ENCODE peak calls at places on chromosomes 2 and 18, in eight cellular contexts. M is left ventricle myocardium inferior, O is kidney, S is fibroblast of lung, C is WERI-Rb-1, R is GM12865, Q is spleen, D is ascending aorta. W is an unnamed sample.
A peak's percentile ranks its signal among the peaks of the same experiment; 100 is the strongest.

GRCh38 chr18:50117876-50118275 is 77.1 kb downstream of the MYO5B start:
- DNase-seq in M (no peak), O (no peak), S (no peak), C (no peak), R (no peak), Q (no peak), D (no peak), W (no peak)

GRCh38 chr2:240622631-240623235 is 2.5 kb upstream of the GPR35 start:
- DNase-seq in M (peak; percentile 18), O (peak; percentile 82), S (peak; percentile 14), C (peak; percentile 13), R (no peak), Q (peak; percentile 83), D (peak; percentile 62), W (no peak)

GRCh38 chr2:25250331-25251031 is 82.1 kb upstream of the POMC start:
- DNase-seq in M (no peak), O (no peak), S (peak; percentile 53), C (no peak), R (no peak), Q (no peak), D (no peak), W (peak; percentile 89)

GRCh38 chr2:67782443-67782842 is 280.4 kb downstream of the C1D start:
- DNase-seq in M (no peak), O (no peak), S (peak; percentile 46), C (no peak), R (no peak), Q (no peak), D (no peak), W (peak; percentile 58)

GRCh38 chr2:200767111-200767885 is 44.4 kb upstream of the BZW1 start:
- DNase-seq in M (no peak), O (no peak), S (no peak), C (no peak), R (no peak), Q (no peak), D (no peak), W (no peak)

GRCh38 chr2:67400560-67401464 is 3.7 kb downstream of the ETAA1 start:
- DNase-seq in M (no peak), O (no peak), S (peak; percentile 81), C (no peak), R (no peak), Q (no peak), D (no peak), W (no peak)

GRCh38 chr2:182220318-182220717 is 206.5 kb downstream of the PDE1A start:
- DNase-seq in M (no peak), O (no peak), S (no peak), C (no peak), R (no peak), Q (no peak), D (no peak), W (no peak)

GRCh38 chr2:234955091-234955511 is 3.3 kb downstream of the SH3BP4 start:
- DNase-seq in M (no peak), O (no peak), S (no peak), C (no peak), R (no peak), Q (peak; percentile 56), D (no peak), W (no peak)

GRCh38 chr2:208415897-208416296 is 9.3 kb downstream of the PTH2R start:
- DNase-seq in M (no peak), O (no peak), S (no peak), C (no peak), R (peak; percentile 54), Q (no peak), D (no peak), W (no peak)

GRCh38 chr2:237558918-237559645 is 7.3 kb upstream of the PRLH start:
- DNase-seq in M (peak; percentile 68), O (peak; percentile 76), S (peak; percentile 89), C (no peak), R (no peak), Q (peak; percentile 46), D (peak; percentile 84), W (peak; percentile 93)

GRCh38 chr18:10558967-10559298 is 33.1 kb downstream of the NAPG start:
- DNase-seq in M (no peak), O (no peak), S (no peak), C (no peak), R (no peak), Q (no peak), D (no peak), W (no peak)

DNA sequence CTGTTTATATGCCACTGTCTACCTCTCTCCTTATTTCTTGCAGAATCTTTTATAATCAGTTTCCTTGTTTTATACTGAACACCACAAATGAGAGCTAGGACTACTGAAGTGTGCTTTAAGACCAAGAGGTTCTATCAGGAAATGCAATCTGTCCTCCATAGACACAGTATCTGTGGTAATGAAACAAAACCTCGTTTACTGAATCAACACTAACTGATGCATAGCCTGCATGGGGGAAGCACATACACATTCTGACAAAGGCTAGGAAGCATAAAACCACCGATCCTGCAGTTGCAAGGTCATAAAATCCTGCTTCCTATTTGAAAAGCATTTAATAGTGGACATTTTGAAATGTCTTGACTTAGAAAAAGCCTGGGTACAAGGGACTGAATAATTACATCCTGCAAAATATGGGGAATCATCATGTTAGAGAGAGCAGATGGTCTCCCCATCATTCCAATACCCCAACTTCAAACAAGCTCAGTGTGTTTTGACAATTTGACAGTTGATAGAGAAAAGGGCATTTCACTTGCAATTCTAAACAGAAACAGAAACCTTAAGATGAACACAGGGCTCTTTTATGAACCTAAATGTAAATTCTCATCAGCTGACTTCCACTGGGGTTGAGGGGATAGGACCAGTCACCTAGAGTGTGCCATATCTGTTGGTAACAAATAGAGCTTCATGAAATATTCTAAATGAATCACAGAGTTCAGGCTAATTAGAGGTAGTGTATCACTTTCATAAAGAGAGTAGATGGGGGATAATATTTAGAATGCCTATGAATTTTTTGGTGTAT is 1845.6 kb upstream of the PIK3C3 start:
- DNase-seq in M (no peak), O (no peak), S (no peak), C (no peak), R (peak; percentile 3), Q (no peak), D (no peak), W (no peak)
- H3K4me3 ChIP-seq in M (no peak overlapping the region), O (no peak overlapping the region), S (no peak overlapping the region), C (no peak overlapping the region), R (no peak overlapping the region), Q (no peak overlapping the region), D (no peak overlapping the region), W (no peak overlapping the region)

DNA sequence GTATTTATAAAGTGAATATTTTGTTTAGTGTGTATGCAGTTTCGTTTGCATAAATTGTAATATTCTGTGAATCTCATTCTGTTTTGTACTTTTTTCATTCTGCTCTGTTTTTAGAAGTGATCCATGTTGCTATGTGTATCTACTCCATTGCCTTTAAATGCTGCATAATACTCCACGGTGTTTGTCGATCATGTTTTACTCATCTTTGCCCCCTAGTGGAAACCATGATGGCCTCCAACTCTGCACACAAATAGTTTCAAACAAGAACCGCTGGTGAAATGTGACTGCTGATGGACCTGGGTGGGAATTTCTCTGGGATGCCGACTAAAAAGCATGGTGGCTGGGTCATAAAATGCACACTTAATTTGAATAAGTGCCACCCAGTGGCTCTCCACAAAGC is 32.0 kb upstream of the SKOR2 start:
- DNase-seq in M (no peak), O (no peak), S (peak; percentile 17), C (peak; percentile 52), R (peak; percentile 20), Q (no peak), D (no peak), W (peak; percentile 34)
- TF ChIP-seq CTCF in M (peak; percentile 52), O (no peak), S (peak; percentile 43), C (peak; percentile 53), R (peak; percentile 24), Q (no peak), D (no peak), W (peak; percentile 58)

GRCh38 chr2:176122633-176123482 is at the start of gene HOXD9:
- DNase-seq in M (no peak), O (peak; percentile 95), S (no peak), C (peak; percentile 61), R (no peak), Q (peak; percentile 88), D (no peak), W (peak; percentile 67)

GRCh38 chr2:176120369-176121307 is 1.9 kb upstream of the HOXD9 start:
- DNase-seq in M (no peak), O (peak; percentile 47), S (no peak), C (no peak), R (no peak), Q (no peak), D (peak; percentile 37), W (no peak)

GRCh38 chr2:176123483-176123843 is 944 bp downstream of the HOXD9 start:
- DNase-seq in M (no peak), O (no peak), S (no peak), C (no peak), R (no peak), Q (no peak), D (no peak), W (no peak)

GRCh38 chr2:176122266-176122632 is 270 bp upstream of the HOXD9 start:
- DNase-seq in M (no peak), O (no peak), S (no peak), C (no peak), R (no peak), Q (peak; percentile 75), D (no peak), W (no peak)

DNA sequence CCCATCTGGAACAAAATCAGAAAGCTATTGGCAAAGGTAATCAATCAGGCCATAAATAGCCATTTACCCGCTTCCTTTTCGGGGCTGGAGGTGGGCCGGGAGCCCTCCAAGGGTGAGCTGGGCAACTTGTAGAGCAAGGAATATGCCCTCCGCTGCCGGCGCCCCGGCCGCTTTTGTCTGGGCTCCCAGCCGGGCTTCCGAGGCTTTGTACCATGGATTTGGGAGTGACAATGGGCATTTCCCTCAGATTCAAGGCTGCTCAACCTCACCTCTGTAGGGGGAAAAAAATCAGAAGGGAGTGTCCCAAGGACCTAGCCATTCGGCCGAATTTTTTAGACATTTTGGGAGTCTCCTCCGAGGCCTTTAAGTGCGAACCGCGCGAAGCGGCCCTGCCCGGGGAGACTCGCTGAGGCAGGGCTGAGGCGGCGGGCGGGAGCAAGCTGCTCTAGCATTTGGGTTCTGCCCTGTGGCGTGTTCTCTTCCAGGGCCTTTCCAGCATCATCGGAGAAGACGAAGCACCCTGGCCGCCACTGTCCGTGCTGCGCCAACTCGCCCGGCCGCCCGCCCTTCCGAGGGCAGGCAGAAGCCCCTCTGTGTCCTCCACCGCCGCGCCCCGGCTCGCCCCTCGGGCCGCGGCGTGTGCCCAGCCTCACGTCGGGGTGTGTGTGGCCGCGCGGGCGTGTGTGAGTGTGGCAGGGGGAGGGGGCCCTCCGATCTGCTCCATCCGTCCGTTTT is 975 bp upstream of the HOXD9 start:
- DNase-seq in M (no peak), O (peak; percentile 70), S (no peak), C (no peak), R (no peak), Q (no peak), D (peak; percentile 59), W (no peak)
- H3K4me3 ChIP-seq in M (peak overlapping the region; percentile 61), O (peak overlapping the region; percentile 72), S (no peak overlapping the region), C (no peak overlapping the region), R (no peak overlapping the region), Q (peak overlapping the region; percentile 39), D (peak overlapping the region; percentile 67), W (peak overlapping the region; percentile 45)

DNA sequence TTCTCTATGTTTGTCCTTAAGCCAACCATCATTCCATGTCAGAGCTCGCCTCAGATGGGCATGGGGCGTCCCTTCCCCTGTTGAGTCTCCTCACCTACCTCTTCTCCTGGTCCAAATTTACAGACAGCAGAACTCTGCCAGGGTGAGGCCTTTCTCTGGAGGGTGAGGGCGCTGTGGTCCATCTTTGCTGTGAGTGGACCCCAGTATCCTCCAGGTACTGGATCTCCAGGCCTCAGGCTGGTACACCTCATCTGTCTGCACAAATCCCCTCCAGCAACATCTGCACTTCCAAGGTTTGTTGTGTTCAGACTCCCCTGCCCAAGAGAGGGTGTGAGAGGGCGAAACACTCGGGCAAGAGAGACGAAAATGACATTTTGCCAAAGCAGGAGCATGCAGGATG is 63.9 kb upstream of the EDAR start:
- DNase-seq in M (no peak), O (no peak), S (no peak), C (no peak), R (no peak), Q (peak; percentile 30), D (no peak), W (no peak)
- TF ChIP-seq CTCF in M (no peak), O (no peak), S (no peak), C (peak; percentile 38), R (no peak), Q (no peak), D (no peak), W (no peak)